ENCODE peak calls at places on chromosomes 13 and 19, in six cellular contexts. A is ovary, N is A549, R is K562, W is upper lobe of left lung, H is stomach. G is an unnamed sample.

GRCh38 chr19:49520705-49521319 is 7.0 kb upstream of the RCN3 start:
- DNase-seq in W (no peak), A (no peak), N (no peak), H (no peak), R (no peak), G (no peak)

GRCh38 chr13:67120872-67121531 is 109.1 kb downstream of the PCDH9 start:
- DNase-seq in W (no peak), A (no peak), N (peak; percentile 86), R (no peak), H (no peak), G (no peak)

GRCh38 chr13:91722267-91722884 is 324.0 kb downstream of the GPC5 start:
- DNase-seq in A (no peak), H (no peak), N (peak; percentile 1), W (no peak), R (peak; percentile 57), G (no peak)

GRCh38 chr19:41816761-41817160 is 20.4 kb downstream of the CEACAM3 start:
- DNase-seq in W (no peak), N (no peak), R (no peak), A (no peak), H (no peak), G (no peak)

GRCh38 chr13:98175823-98176222 is 1.2 kb downstream of the RNF113B start:
- DNase-seq in A (no peak), H (no peak), N (no peak), R (no peak), W (no peak), G (no peak)

GRCh38 chr13:100349594-100349993 is 239.0 kb downstream of the GGACT start:
- DNase-seq in W (no peak), H (no peak), A (no peak), N (no peak), R (no peak), G (no peak)

GRCh38 chr19:46821512-46822359 is 28.9 kb downstream of the AP2S1 start:
- DNase-seq in R (no peak), W (no peak), H (no peak), A (no peak), N (no peak), G (no peak)

GRCh38 chr13:97259787-97260641 is 37.9 kb downstream of the MBNL2 start:
- DNase-seq in A (no peak), W (no peak), N (peak; percentile 77), R (peak; percentile 81), H (no peak), G (no peak)

GRCh38 chr19:49338023-49338677 is 2.9 kb downstream of the CD37 start:
- DNase-seq in H (no peak), R (no peak), A (no peak), N (no peak), W (no peak), G (no peak)

GRCh38 chr13:98315466-98315865 is 138.4 kb upstream of the RNF113B start:
- DNase-seq in W (no peak), A (no peak), H (no peak), N (no peak), R (no peak), G (no peak)

GRCh38 chr19:5926641-5927438 is 12.8 kb downstream of the CAPS start:
- DNase-seq in W (no peak), A (peak; percentile 64), H (no peak), R (no peak), N (no peak), G (peak; percentile 64)

GRCh38 chr19:48169585-48169973 is 565 bp downstream of the LIG1 start:
- DNase-seq in A (peak; percentile 80), W (peak; percentile 90), H (peak; percentile 91), N (peak; percentile 89), R (peak; percentile 98), G (peak; percentile 38)

GRCh38 chr13:77014906-77015685 is 11.9 kb downstream of the FBXL3 start:
- DNase-seq in R (no peak), N (no peak), W (no peak), A (no peak), H (no peak), G (no peak)

GRCh38 chr19:19280561-19280960 is 7.5 kb upstream of the TM6SF2 start:
- DNase-seq in W (no peak), H (no peak), A (no peak), R (no peak), N (no peak), G (no peak)

GRCh38 chr13:65473199-65473598 is 1756.9 kb downstream of the PCDH9 start:
- DNase-seq in W (no peak), R (no peak), N (no peak), H (no peak), A (no peak), G (no peak)

GRCh38 chr13:65472336-65472735 is 1757.8 kb downstream of the PCDH9 start:
- DNase-seq in A (no peak), H (no peak), R (no peak), W (no peak), N (no peak), G (no peak)

GRCh38 chr13:65468628-65469027 is 1761.5 kb downstream of the PCDH9 start:
- DNase-seq in H (no peak), W (no peak), A (no peak), R (no peak), N (no peak), G (no peak)

DNA sequence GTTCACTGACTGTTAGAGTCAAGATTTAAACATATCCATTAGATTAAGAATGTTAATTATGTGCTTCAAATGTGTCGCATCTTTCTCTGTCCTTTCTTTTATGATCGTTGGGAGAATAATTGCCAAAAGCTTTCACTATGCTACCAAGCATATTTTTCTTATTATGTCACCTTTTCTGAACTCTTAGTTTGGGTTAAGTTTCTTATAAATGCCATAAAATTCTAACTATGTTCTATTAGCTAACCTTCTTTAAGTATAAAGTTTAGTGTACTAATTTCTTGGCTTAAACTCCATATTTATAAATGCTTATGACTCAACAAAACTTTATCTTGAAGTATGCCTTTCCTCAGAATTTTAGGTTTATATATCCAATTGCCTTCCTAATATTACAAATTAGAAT is 1759.4 kb downstream of the PCDH9 start:
- DNase-seq in H (no peak), W (no peak), A (no peak), N (no peak), R (no peak), G (no peak)
- TF ChIP-seq EP300 in H (no peak), W (no peak), A (no peak), N (no peak), R (no peak), G (no peak)

DNA sequence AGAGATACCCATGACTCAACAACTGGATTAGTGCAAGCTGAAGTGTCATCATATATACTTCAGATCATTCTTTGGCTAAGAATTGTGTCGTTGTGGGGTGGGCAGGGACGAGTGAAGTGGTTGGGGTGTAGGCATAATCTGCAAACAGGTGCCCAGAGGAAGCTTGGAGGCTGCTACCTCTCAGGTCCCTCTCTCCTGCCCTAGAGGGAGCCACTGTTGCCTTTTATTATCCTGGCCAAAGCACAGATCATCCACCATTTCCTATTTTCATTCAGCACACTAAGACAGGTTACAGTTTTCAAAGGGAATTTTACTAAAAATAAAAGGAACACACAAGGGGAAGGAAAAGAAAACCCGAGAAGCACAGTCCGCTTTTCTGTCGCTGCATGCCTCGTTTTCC is 126.6 kb downstream of the HS6ST3 start:
- DNase-seq in N (no peak), W (no peak), A (no peak), H (no peak), R (no peak), G (no peak)
- TF ChIP-seq CTCF in N (no peak), W (no peak), A (no peak), H (no peak), R (no peak), G (no peak)

GRCh38 chr19:44806271-44806670 is 2.6 kb upstream of the BCAM start:
- DNase-seq in H (no peak), N (no peak), W (no peak), A (no peak), R (no peak), G (no peak)

GRCh38 chr19:44807162-44807561 is 1.7 kb upstream of the BCAM start:
- DNase-seq in W (peak; percentile 66), H (peak; percentile 58), A (peak; percentile 53), R (no peak), N (peak; percentile 83), G (no peak)

GRCh38 chr19:44800461-44800860 is 8.4 kb upstream of the BCAM start:
- DNase-seq in H (peak; percentile 87), N (peak; percentile 89), A (peak; percentile 92), W (peak; percentile 88), R (peak; percentile 90), G (peak; percentile 75)

GRCh38 chr19:44799627-44800257 is 9.2 kb upstream of the BCAM start:
- DNase-seq in W (no peak), H (no peak), N (no peak), R (no peak), A (no peak), G (no peak)

DNA sequence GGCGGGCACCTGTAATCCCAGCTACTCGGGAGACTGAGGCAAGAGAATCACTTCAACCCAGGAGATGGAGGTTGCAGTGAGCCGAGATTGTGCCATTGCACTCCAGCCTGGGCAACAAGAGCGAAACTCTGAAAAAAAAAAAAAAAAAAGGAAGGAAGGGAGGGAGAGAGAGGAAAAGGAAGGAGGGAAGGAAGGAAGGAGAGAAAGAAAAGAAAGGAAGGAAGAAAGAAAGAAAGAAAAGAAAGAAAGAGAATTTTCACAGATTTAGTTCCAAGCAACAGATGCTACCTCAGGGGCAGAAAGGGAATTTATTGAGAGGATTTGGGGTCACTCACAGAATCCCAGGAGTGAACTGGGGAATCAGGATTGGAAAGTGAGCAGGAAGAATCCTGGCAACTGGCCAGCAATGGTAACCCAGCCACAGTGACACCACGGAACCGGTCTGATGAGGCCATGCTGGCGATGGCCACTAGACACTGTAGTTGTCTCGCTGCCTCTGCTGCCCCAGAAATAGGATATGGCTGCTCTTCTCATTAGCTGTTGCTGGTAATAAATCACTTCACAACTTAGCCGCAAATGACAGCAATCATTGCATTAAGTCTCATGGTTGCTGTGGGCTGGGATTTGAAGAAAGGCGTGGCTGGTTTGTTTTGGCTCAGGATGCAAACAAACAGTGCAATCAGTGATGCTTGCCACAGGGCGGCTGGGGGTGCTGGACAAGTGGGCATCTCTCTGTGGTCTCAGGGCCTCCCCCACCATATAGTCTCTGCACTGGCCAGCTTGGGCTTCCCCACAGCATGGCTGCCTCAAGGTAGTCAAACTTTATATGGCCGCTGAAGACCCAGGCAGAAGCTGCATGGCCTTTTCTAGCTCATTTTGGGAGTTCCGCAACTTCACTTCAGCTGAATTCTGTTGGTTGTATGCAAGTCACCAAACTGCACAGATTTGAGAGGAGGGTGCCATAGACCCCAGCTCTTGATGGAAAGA is 5.2 kb upstream of the BCAM start:
- DNase-seq in R (no peak), W (no peak), H (no peak), N (no peak), A (no peak), G (no peak)
- TF ChIP-seq EP300 in R (no peak), W (no peak), H (no peak), N (no peak), A (no peak), G (no peak)

DNA sequence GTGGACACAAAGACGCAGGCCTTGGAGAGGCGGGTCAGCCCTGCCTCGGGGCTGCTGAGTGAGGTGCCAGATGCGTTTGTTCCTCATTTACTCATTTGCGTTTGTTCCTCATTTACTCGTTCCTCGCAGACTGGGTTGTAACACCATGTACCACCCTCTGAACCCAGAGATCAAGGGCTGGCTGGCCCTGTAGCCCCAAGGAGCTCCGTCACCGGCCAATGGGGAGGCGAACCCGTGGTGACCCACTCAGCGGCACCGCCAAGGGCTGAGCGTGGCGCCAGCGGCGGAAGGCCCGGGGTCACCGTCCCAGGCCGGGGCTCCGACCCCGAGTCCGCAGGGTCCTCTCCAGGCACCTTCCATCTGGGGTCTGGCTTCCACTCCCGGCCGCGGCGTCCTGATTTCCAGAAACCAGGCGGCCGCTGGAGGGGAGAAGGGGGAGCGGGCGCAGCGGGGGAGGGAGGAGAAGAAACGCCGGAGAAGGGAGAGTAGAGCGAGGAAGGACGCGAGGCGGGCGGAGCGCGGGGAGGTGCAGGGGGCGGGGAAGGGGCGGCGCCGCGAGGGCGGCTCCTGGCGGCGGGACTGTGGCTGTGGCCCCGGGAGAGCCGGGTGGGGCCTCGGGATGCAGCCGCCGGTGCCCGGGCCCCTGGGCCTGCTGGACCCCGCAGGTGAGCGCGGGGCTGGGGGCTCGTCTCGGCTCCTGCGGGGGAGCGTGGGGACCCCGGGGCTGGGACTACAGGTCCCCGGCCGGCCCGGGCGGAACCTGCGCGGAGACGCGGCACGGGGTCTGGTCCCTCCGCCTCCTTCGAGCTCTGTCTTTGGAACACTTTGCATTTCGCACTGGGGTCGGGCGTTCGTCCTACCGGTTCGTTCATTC is at the start of gene TMEM255B:
- DNase-seq in W (peak; percentile 88), A (peak; percentile 94), R (peak; percentile 91), H (peak; percentile 88), N (peak; percentile 39), G (peak; percentile 79)
- TF ChIP-seq CTCF in W (peak; percentile 40), A (no peak), R (no peak), H (no peak), N (peak; percentile 7), G (peak; percentile 63)

G was measured in tibial nerve.